ENCODE peak calls at places on chromosomes 4 and X, in four cellular contexts. H is body of pancreas, M is endodermal cell, F is brain microvascular endothelial cell. P is an unnamed sample.

GRCh38 chr4:113153529-113154101 is 104.2 kb downstream of the ANK2 start:
- DNase-seq in H (no peak), M (no peak), F (no peak), P (no peak)

GRCh38 chr4:48033825-48034413 is 17.3 kb downstream of the NIPAL1 start:
- DNase-seq in H (peak; percentile 20), M (peak; percentile 82), F (peak; percentile 57), P (no peak)

GRCh38 chr4:111066887-111067286 is 444.0 kb upstream of the PITX2 start:
- DNase-seq in H (no peak), M (peak; percentile 49), F (peak; percentile 34), P (no peak)

GRCh38 chr4:125393825-125394224 is 79.1 kb downstream of the FAT4 start:
- DNase-seq in H (no peak), M (no peak), F (no peak), P (no peak)

GRCh38 chr4:80471701-80472100 is 136.2 kb downstream of the CFAP299 start:
- DNase-seq in H (peak; percentile 46), M (peak; percentile 83), F (no peak), P (peak; percentile 45)

GRCh38 chrX:281166-281999 is at the start of gene PLCXD1:
- DNase-seq in H (peak; percentile 28), M (peak; percentile 97), F (no peak), P (no peak)

GRCh38 chr4:177159600-177159999 is 150.1 kb upstream of the NEIL3 start:
- DNase-seq in H (no peak), M (peak; percentile 53), F (no peak), P (no peak)

GRCh38 chrX:37918168-37918567 is 70.8 kb upstream of the DYNLT3 start:
- DNase-seq in H (no peak), M (no peak), F (no peak), P (no peak)

GRCh38 chrX:16511776-16512400 is 138.1 kb upstream of the S100G start:
- DNase-seq in H (no peak), M (no peak), F (no peak), P (no peak)

GRCh38 chrX:16138108-16138427 is 14.7 kb downstream of the GRPR start:
- DNase-seq in H (no peak), M (peak; percentile 72), F (no peak), P (no peak)

GRCh38 chr4:120156115-120156718 is 89.6 kb upstream of the MAD2L1 start:
- DNase-seq in H (peak; percentile 23), M (no peak), F (peak; percentile 38), P (no peak)

GRCh38 chrX:109719262-109719661 is 13.8 kb downstream of the ACSL4 start:
- DNase-seq in H (no peak), M (no peak), F (no peak), P (no peak)

GRCh38 chrX:118495958-118496762 is 545 bp downstream of the DOCK11 start:
- DNase-seq in H (peak; percentile 15), M (peak; percentile 66), F (no peak), P (peak; percentile 61)

GRCh38 chr4:104382961-104383360 is 111.7 kb downstream of the CXXC4 start:
- DNase-seq in H (no peak), M (no peak), F (no peak), P (no peak)

GRCh38 chr4:150302553-150302952 is 224.3 kb downstream of the DCLK2 start:
- DNase-seq in H (peak; percentile 53), M (no peak), F (peak; percentile 96), P (no peak)

GRCh38 chrX:101263766-101264165 is 27.4 kb downstream of the TAF7L start:
- DNase-seq in H (no peak), M (no peak), F (no peak), P (no peak)

GRCh38 chrX:46649421-46650260 is 76.1 kb downstream of the CHST7 start:
- DNase-seq in H (peak; percentile 26), M (peak; percentile 70), F (no peak), P (no peak)

GRCh38 chrX:119640621-119641020 is 34.4 kb upstream of the NKRF start:
- DNase-seq in H (no peak), M (no peak), F (no peak), P (no peak)

GRCh38 chr4:139266583-139267257 is 13.3 kb downstream of the MGARP start:
- DNase-seq in H (peak; percentile 53), M (peak; percentile 66), F (peak; percentile 68), P (peak; percentile 55)

GRCh38 chr4:119010909-119011606 is 122.4 kb downstream of the SYNPO2 start:
- DNase-seq in H (no peak), M (no peak), F (no peak), P (peak; percentile 55)

GRCh38 chr4:84479663-84480062 is 19.4 kb downstream of the NKX6-1 start:
- DNase-seq in H (no peak), M (no peak), F (no peak), P (no peak)

GRCh38 chr4:40980318-40980883 is 230.6 kb downstream of the NSUN7 start:
- DNase-seq in H (no peak), M (peak; percentile 79), F (no peak), P (no peak)

GRCh38 chrX:103211012-103211715 is 3.7 kb upstream of the BEX4 start:
- DNase-seq in H (peak; percentile 40), M (peak; percentile 83), F (peak; percentile 47), P (no peak)

GRCh38 chr4:2497324-2497723 is 28.4 kb downstream of the RNF4 start:
- DNase-seq in H (no peak), M (no peak), F (no peak), P (no peak)

GRCh38 chr4:2501034-2501594 is 32.2 kb downstream of the RNF4 start:
- DNase-seq in H (no peak), M (no peak), F (no peak), P (no peak)

GRCh38 chr4:2500547-2500946 is 31.6 kb downstream of the RNF4 start:
- DNase-seq in H (no peak), M (no peak), F (no peak), P (no peak)

GRCh38 chr4:2494992-2495391 is 26.1 kb downstream of the RNF4 start:
- DNase-seq in H (no peak), M (no peak), F (no peak), P (no peak)

GRCh38 chr4:2497931-2498330 is 29.0 kb downstream of the RNF4 start:
- DNase-seq in H (no peak), M (no peak), F (no peak), P (no peak)
- H3K36me3 ChIP-seq in H (no peaks in the 10 kb centered on the region), M (peaks cover 85% of the 10 kb centered on the region), F (peaks cover 48% of the 10 kb centered on the region), P (peaks cover 16% of the 10 kb centered on the region)

GRCh38 chrX:106619797-106620196 is 8.0 kb downstream of the RADX start:
- DNase-seq in H (no peak), M (no peak), F (no peak), P (no peak)
- TF ChIP-seq CTCF in H (peak; percentile 53), M (peak; percentile 68), F (peak; percentile 64), P (no peak)

GRCh38 chr4:10115271-10115656 is 1.3 kb downstream of the WDR1 start:
- DNase-seq in H (no peak), M (no peak), F (no peak), P (no peak)
- H3K36me3 ChIP-seq in H (no peaks in the 10 kb centered on the region), M (peaks cover 55% of the 10 kb centered on the region), F (peaks cover 59% of the 10 kb centered on the region), P (peaks cover 10% of the 10 kb centered on the region)

DNA sequence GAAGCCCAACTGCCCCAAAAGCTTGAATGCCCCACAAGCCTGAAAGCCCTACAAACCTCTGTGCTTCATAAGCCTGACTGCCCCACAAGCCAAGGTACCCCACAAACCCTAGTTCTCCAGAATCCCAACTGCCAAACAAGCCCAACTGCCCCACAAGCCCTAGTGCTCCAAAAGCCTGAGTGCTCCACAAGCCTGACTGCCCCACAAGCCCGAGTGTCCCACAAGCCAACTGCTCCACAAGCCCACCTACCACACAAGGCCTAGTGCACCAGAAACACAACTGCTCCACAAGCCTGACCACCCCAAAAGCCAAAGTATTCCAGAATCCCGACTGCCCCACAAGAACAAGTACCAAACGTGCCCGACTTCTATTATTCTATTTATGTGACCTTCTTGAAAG is 13.6 kb upstream of the HSFX3 start:
- DNase-seq in H (no peak), M (no peak), F (no peak), P (no peak)
- TF ChIP-seq CTCF in H (no peak), M (no peak), F (no peak), P (no peak)

DNA sequence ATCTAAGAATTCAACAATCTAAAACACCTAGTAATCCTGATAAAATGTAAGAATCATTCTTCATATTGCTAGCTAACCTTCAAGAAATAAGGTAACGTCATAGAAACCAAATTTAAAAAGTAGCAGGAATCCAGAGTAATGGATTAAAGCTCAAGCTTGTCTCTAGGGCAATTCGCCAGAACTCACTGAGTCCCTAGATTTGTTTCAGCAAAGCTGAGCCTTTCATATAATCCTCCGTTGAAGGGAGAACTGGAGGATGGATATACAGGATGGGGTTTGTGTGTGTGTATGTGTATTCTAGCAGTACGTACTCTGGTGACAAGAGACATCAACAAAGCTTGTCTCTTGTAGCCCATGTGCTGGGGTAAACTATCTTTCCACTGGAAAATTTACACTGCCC is 2173.5 kb upstream of the AGA start:
- DNase-seq in H (no peak), M (no peak), F (no peak), P (no peak)
- H3K36me3 ChIP-seq in H (no peaks in the 10 kb centered on the region), M (no peaks in the 10 kb centered on the region), F (no peaks in the 10 kb centered on the region), P (no peaks in the 10 kb centered on the region)

GRCh38 chrX:152873361-152873760 is 24.5 kb upstream of the ZNF185 start:
- DNase-seq in H (no peak), M (no peak), F (no peak), P (no peak)

GRCh38 chrX:152872522-152872921 is 25.3 kb upstream of the ZNF185 start:
- DNase-seq in H (no peak), M (no peak), F (no peak), P (no peak)

GRCh38 chrX:152871260-152871659 is 26.6 kb upstream of the ZNF185 start:
- DNase-seq in H (no peak), M (no peak), F (no peak), P (no peak)

GRCh38 chrX:152865232-152865920 is 32.5 kb upstream of the ZNF185 start:
- DNase-seq in H (no peak), M (no peak), F (no peak), P (no peak)

DNA sequence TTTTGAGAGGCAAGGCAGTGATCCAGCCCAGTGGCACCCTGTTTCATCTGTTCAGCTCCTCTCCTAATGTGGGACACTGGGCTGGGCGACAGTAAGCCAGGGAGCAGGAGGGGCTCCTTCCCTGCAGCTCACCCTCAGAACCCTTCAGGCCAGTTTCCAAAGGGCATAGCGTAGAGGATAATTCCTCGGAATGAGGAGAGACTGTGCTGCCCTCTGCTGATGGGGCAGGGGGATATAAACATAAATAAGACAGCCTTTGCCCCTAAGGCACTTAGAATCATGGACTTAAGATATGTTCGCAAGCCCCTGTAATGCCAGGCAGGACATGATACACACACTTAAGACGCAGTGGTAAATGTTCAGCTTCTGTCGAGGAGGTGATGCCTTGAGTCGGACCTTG is 27.9 kb upstream of the ZNF185 start:
- DNase-seq in H (no peak), M (no peak), F (no peak), P (no peak)
- TF ChIP-seq CTCF in H (no peak), M (peak; percentile 52), F (no peak), P (no peak)

DNA sequence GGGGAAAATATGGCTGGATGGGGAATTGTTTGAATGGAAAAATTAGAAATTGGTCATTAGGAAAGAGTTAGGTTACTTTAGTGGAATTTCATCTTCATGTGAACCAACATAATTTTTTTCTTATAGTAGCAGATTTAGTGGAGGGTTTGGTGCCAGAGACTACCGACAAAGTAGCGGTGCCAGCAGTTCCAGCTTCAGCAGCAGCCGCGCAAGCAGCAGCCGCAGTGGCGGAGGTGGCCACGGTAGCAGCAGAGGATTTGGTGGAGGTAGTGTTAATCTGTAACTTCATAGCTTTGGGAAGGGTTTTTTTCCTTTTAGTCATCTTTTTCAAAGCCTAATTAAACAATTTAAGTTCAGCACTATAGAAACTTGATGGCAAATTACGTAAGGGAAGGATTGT is 13.2 kb downstream of the DDX3X start:
- DNase-seq in H (no peak), M (no peak), F (no peak), P (no peak)
- H3K36me3 ChIP-seq in H (peaks cover 5% of the 10 kb centered on the region), M (peaks cover 80% of the 10 kb centered on the region), F (peaks cover 77% of the 10 kb centered on the region), P (peaks cover 37% of the 10 kb centered on the region)